ENCODE peak calls at places on chromosomes 1 and 21, in nine cellular contexts. K is kidney; M is ovary; W is DND-41; X is fibroblast of lung; Z is endodermal cell; Q is body of pancreas; L is CD4-positive, alpha-beta memory T cell; I is heart right ventricle. F is an unnamed sample.

GRCh38 chr21:43703068-43703880 is 15.7 kb upstream of the PDXK start:
- DNase-seq in K (peak; percentile 80), M (no peak), W (no peak), X (peak; percentile 74), Z (peak; percentile 78), Q (peak; percentile 60), L (no peak), I (peak; percentile 53), F (no peak)

GRCh38 chr1:148318123-148318899 is 164.8 kb downstream of the PPIAL4G start:
- DNase-seq in K (no peak), M (no peak), W (peak; percentile 75), X (peak; percentile 40), Z (no peak), Q (no peak), L (peak; percentile 59), I (no peak), F (peak; percentile 39)

GRCh38 chr1:40462956-40463590 is 12.8 kb downstream of the ZFP69B start:
- DNase-seq in K (no peak), M (no peak), W (no peak), X (peak; percentile 17), Z (no peak), Q (no peak), L (no peak), I (no peak), F (no peak)

GRCh38 chr1:202084791-202085681 is 37.7 kb upstream of the GPR37L1 start:
- DNase-seq in K (peak; percentile 83), M (no peak), W (no peak), X (no peak), Z (peak; percentile 71), Q (peak; percentile 49), L (no peak), I (no peak), F (no peak)

GRCh38 chr1:220448217-220448616 is 79.7 kb upstream of the MARK1 start:
- DNase-seq in K (no peak), M (no peak), W (no peak), X (no peak), Z (no peak), Q (no peak), L (no peak), I (no peak), F (no peak)

GRCh38 chr1:100039571-100039970 is 69.8 kb downstream of the SLC35A3 start:
- DNase-seq in K (no peak), M (no peak), W (no peak), X (no peak), Z (no peak), Q (no peak), L (no peak), I (no peak), F (no peak)

GRCh38 chr1:166947398-166948043 is 27.8 kb downstream of the ILDR2 start:
- DNase-seq in K (peak; percentile 86), M (peak; percentile 30), W (no peak), X (peak; percentile 86), Z (peak; percentile 78), Q (peak; percentile 18), L (no peak), I (peak; percentile 27), F (no peak)

GRCh38 chr1:25711555-25712298 is 88.3 kb upstream of the SELENON start:
- DNase-seq in K (no peak), M (no peak), W (peak; percentile 48), X (peak; percentile 45), Z (peak; percentile 41), Q (no peak), L (peak; percentile 47), I (no peak), F (peak; percentile 6)

GRCh38 chr1:24364975-24365678 is 46.0 kb downstream of the GRHL3 start:
- DNase-seq in K (no peak), M (no peak), W (no peak), X (peak; percentile 93), Z (no peak), Q (no peak), L (no peak), I (no peak), F (no peak)

GRCh38 chr1:32163405-32163804 is 16.1 kb upstream of the TXLNA start:
- DNase-seq in K (no peak), M (no peak), W (no peak), X (no peak), Z (no peak), Q (no peak), L (no peak), I (no peak), F (no peak)

GRCh38 chr1:80593197-80593596 is 1207.5 kb upstream of the ADGRL2 start:
- DNase-seq in K (no peak), M (no peak), W (no peak), X (no peak), Z (no peak), Q (no peak), L (no peak), I (no peak), F (no peak)

GRCh38 chr1:205013683-205014367 is 29.2 kb upstream of the CNTN2 start:
- DNase-seq in K (no peak), M (peak; percentile 63), W (no peak), X (peak; percentile 65), Z (peak; percentile 60), Q (no peak), L (no peak), I (peak; percentile 42), F (no peak)

GRCh38 chr1:93740601-93741031 is 59.0 kb upstream of the BCAR3 start:
- DNase-seq in K (no peak), M (no peak), W (no peak), X (no peak), Z (no peak), Q (no peak), L (no peak), I (peak; percentile 46), F (no peak)

GRCh38 chr1:155934097-155934932 is at the start of gene KHDC4:
- DNase-seq in K (peak; percentile 98), M (peak; percentile 96), W (peak; percentile 97), X (peak; percentile 99), Z (peak; percentile 98), Q (peak; percentile 96), L (peak; percentile 93), I (peak; percentile 97), F (peak; percentile 94)

GRCh38 chr1:86618358-86618757 is 71.5 kb downstream of the CLCA4 start:
- DNase-seq in K (no peak), M (no peak), W (no peak), X (no peak), Z (no peak), Q (no peak), L (no peak), I (no peak), F (no peak)

GRCh38 chr1:219293440-219293839 is 119.8 kb downstream of the LYPLAL1 start:
- DNase-seq in K (no peak), M (no peak), W (no peak), X (no peak), Z (no peak), Q (no peak), L (no peak), I (no peak), F (no peak)

GRCh38 chr1:9721606-9722377 is 70.3 kb downstream of the PIK3CD start:
- DNase-seq in K (peak; percentile 75), M (no peak), W (peak; percentile 73), X (no peak), Z (peak; percentile 96), Q (no peak), L (peak; percentile 78), I (peak; percentile 32), F (peak; percentile 74)

GRCh38 chr1:203478231-203478630 is 2.6 kb downstream of the PRELP start:
- DNase-seq in K (no peak), M (no peak), W (no peak), X (no peak), Z (no peak), Q (no peak), L (no peak), I (no peak), F (no peak)

GRCh38 chr1:28200234-28200873 is 23.9 kb upstream of the PTAFR start:
- DNase-seq in K (no peak), M (no peak), W (no peak), X (no peak), Z (no peak), Q (no peak), L (no peak), I (no peak), F (no peak)
- H3K4me3 ChIP-seq in K (no peak overlapping the region), M (no peak overlapping the region), W (no peak overlapping the region), X (no peak overlapping the region), Z (no peak overlapping the region), Q (no peak overlapping the region), L (no peak overlapping the region), I (no peak overlapping the region), F (no peak overlapping the region)

GRCh38 chr1:4396571-4396970 is 257.8 kb upstream of the AJAP1 start:
- DNase-seq in K (no peak), M (no peak), W (no peak), X (no peak), Z (peak; percentile 31), Q (no peak), L (no peak), I (no peak), F (no peak)
- H3K27ac ChIP-seq in K (no peak overlapping the region), M (no peak overlapping the region), W (no peak overlapping the region), X (no peak overlapping the region), Z (no peak overlapping the region), Q (no peak overlapping the region), L (no peak overlapping the region), I (no peak overlapping the region), F (no peak overlapping the region)

DNA sequence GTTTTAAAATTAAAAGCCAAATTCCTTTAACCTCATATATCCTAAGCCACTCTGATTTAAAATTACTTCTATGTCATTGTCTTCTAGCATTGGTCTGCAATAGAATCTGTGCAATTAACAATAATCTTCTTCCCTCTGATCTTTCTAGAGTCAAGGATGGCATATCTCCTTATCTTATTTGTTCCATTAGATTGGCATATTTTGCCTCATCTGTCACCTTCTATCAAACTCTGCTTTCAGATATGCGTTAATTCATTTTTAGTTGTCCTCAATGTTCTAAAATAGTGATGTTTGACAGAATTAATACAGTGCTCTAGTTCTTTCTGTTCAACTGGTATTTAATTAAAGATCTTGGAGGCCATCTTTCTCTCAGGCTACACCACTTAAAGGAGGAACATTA is 3.1 kb downstream of the NRIP1 start:
- DNase-seq in K (no peak), M (no peak), W (no peak), X (no peak), Z (no peak), Q (no peak), L (no peak), I (no peak), F (no peak)
- H3K4me3 ChIP-seq in K (peak overlapping the region; percentile 82), M (no peak overlapping the region), W (no peak overlapping the region), X (peak overlapping the region; percentile 94), Z (peak overlapping the region; percentile 98), Q (no peak overlapping the region), L (no peak overlapping the region), I (no peak overlapping the region), F (no peak overlapping the region)

GRCh38 chr1:6612641-6613360 is 730 bp upstream of the PHF13 start:
- DNase-seq in K (peak; percentile 87), M (peak; percentile 63), W (no peak), X (peak; percentile 49), Z (no peak), Q (peak; percentile 59), L (peak; percentile 9), I (peak; percentile 56), F (no peak)

GRCh38 chr1:6613361-6614018 is at the start of gene PHF13:
- DNase-seq in K (peak; percentile 100), M (peak; percentile 100), W (peak; percentile 99), X (peak; percentile 98), Z (peak; percentile 100), Q (peak; percentile 100), L (peak; percentile 98), I (peak; percentile 99), F (peak; percentile 99)

GRCh38 chr1:6619045-6619444 is 5.5 kb downstream of the PHF13 start:
- DNase-seq in K (no peak), M (no peak), W (no peak), X (no peak), Z (no peak), Q (no peak), L (no peak), I (no peak), F (no peak)

GRCh38 chr1:6614953-6615785 is 1.6 kb downstream of the PHF13 start:
- DNase-seq in K (no peak), M (peak; percentile 54), W (no peak), X (no peak), Z (peak; percentile 64), Q (peak; percentile 35), L (peak; percentile 27), I (no peak), F (no peak)

GRCh38 chr1:6614019-6614952 is 755 bp downstream of the PHF13 start:
- DNase-seq in K (peak; percentile 91), M (peak; percentile 82), W (peak; percentile 74), X (peak; percentile 27), Z (peak; percentile 79), Q (peak; percentile 54), L (peak; percentile 48), I (peak; percentile 61), F (peak; percentile 54)
- H3K27ac ChIP-seq in K (peak overlapping the region; percentile 93), M (peak overlapping the region; percentile 85), W (peak overlapping the region; percentile 68), X (peak overlapping the region; percentile 63), Z (peak overlapping the region; percentile 44), Q (peak overlapping the region; percentile 88), L (peak overlapping the region; percentile 65), I (peak overlapping the region; percentile 77), F (peak overlapping the region; percentile 66)